ENCODE peak calls at places on chromosomes 7 and 10, in five cellular contexts. One of them, this sample, is unnamed.
A peak's percentile ranks its signal among the peaks of the same experiment; 100 is the strongest.

GRCh38 chr10:29876008-29876555 is 183.3 kb downstream of the JCAD start:
- DNase-seq in spleen: no peak
- DNase-seq in A549: no peak
- DNase-seq in astrocyte: no peak
- DNase-seq in upper lobe of right lung: no peak
- DNase-seq in this sample: no peak

GRCh38 chr10:46226232-46226631 is 60.6 kb upstream of the ANTXRL start:
- DNase-seq in spleen: peak; percentile 54
- DNase-seq in A549: no peak
- DNase-seq in astrocyte: no peak
- DNase-seq in upper lobe of right lung: peak; percentile 48
- DNase-seq in this sample: no peak

GRCh38 chr7:26153246-26153822 is 1.3 kb downstream of the NFE2L3 start:
- DNase-seq in spleen: no peak
- DNase-seq in A549: no peak
- DNase-seq in astrocyte: no peak
- DNase-seq in upper lobe of right lung: no peak
- DNase-seq in this sample: peak; percentile 72

GRCh38 chr7:22985436-22985835 is 28.5 kb downstream of the HYCC1 start:
- DNase-seq in spleen: no peak
- DNase-seq in A549: no peak
- DNase-seq in astrocyte: no peak
- DNase-seq in upper lobe of right lung: no peak
- DNase-seq in this sample: no peak

GRCh38 chr7:29810813-29811482 is 4.6 kb downstream of the WIPF3 start:
- DNase-seq in spleen: no peak
- DNase-seq in A549: no peak
- DNase-seq in astrocyte: no peak
- DNase-seq in upper lobe of right lung: no peak
- DNase-seq in this sample: no peak

GRCh38 chr7:39816462-39817065 is 133.5 kb upstream of the CDK13 start:
- DNase-seq in spleen: no peak
- DNase-seq in A549: no peak
- DNase-seq in astrocyte: no peak
- DNase-seq in upper lobe of right lung: no peak
- DNase-seq in this sample: no peak

GRCh38 chr7:2116903-2117680 is 115.7 kb downstream of the MAD1L1 start:
- DNase-seq in spleen: no peak
- DNase-seq in A549: no peak
- DNase-seq in astrocyte: no peak
- DNase-seq in upper lobe of right lung: no peak
- DNase-seq in this sample: no peak

GRCh38 chr10:113822174-113822573 is 31.7 kb downstream of the DCLRE1A start:
- DNase-seq in spleen: no peak
- DNase-seq in A549: no peak
- DNase-seq in astrocyte: no peak
- DNase-seq in upper lobe of right lung: no peak
- DNase-seq in this sample: no peak

GRCh38 chr10:43132796-43133195 is 5.4 kb upstream of the CSGALNACT2 start:
- DNase-seq in spleen: no peak
- DNase-seq in A549: no peak
- DNase-seq in astrocyte: no peak
- DNase-seq in upper lobe of right lung: no peak
- DNase-seq in this sample: no peak

GRCh38 chr10:47169631-47170030 is 130.4 kb upstream of the GDF10 start:
- DNase-seq in spleen: no peak
- DNase-seq in A549: no peak
- DNase-seq in astrocyte: no peak
- DNase-seq in upper lobe of right lung: no peak
- DNase-seq in this sample: no peak

GRCh38 chr7:125316451-125316850 is 386.8 kb upstream of the POT1 start:
- DNase-seq in spleen: no peak
- DNase-seq in A549: no peak
- DNase-seq in astrocyte: no peak
- DNase-seq in upper lobe of right lung: no peak
- DNase-seq in this sample: peak; percentile 8

GRCh38 chr10:4733150-4733842 is 92.7 kb upstream of the AKR1E2 start:
- DNase-seq in spleen: no peak
- DNase-seq in A549: no peak
- DNase-seq in astrocyte: no peak
- DNase-seq in upper lobe of right lung: no peak
- DNase-seq in this sample: no peak

GRCh38 chr7:149865437-149865836 is 8.3 kb upstream of the ATP6V0E2 start:
- DNase-seq in spleen: peak; percentile 89
- DNase-seq in A549: no peak
- DNase-seq in astrocyte: no peak
- DNase-seq in upper lobe of right lung: no peak
- DNase-seq in this sample: no peak
- H3K27ac ChIP-seq in spleen: peak overlapping the region; percentile 48
- H3K27ac ChIP-seq in A549: no peak overlapping the region
- H3K27ac ChIP-seq in astrocyte: no peak overlapping the region
- H3K27ac ChIP-seq in upper lobe of right lung: peak overlapping the region; percentile 47
- H3K27ac ChIP-seq in this sample: no peak overlapping the region

GRCh38 chr7:80661729-80662128 is 23.3 kb downstream of the CD36 start:
- DNase-seq in spleen: no peak
- DNase-seq in A549: no peak
- DNase-seq in astrocyte: no peak
- DNase-seq in upper lobe of right lung: no peak
- DNase-seq in this sample: no peak
- TF ChIP-seq CTCF in spleen: no peak
- TF ChIP-seq CTCF in A549: peak; percentile 13
- TF ChIP-seq CTCF in astrocyte: no peak
- TF ChIP-seq CTCF in upper lobe of right lung: peak; percentile 13
- TF ChIP-seq CTCF in this sample: peak; percentile 26

GRCh38 chr10:75624632-75625031 is 193.2 kb downstream of the LRMDA start:
- DNase-seq in spleen: no peak
- DNase-seq in A549: no peak
- DNase-seq in astrocyte: no peak
- DNase-seq in upper lobe of right lung: no peak
- DNase-seq in this sample: no peak

GRCh38 chr10:75617485-75618155 is 186.2 kb downstream of the LRMDA start:
- DNase-seq in spleen: no peak
- DNase-seq in A549: no peak
- DNase-seq in astrocyte: no peak
- DNase-seq in upper lobe of right lung: no peak
- DNase-seq in this sample: no peak

GRCh38 chr10:75622503-75622902 is 191.1 kb downstream of the LRMDA start:
- DNase-seq in spleen: no peak
- DNase-seq in A549: no peak
- DNase-seq in astrocyte: no peak
- DNase-seq in upper lobe of right lung: no peak
- DNase-seq in this sample: no peak

GRCh38 chr10:75619636-75620035 is 188.2 kb downstream of the LRMDA start:
- DNase-seq in spleen: no peak
- DNase-seq in A549: no peak
- DNase-seq in astrocyte: no peak
- DNase-seq in upper lobe of right lung: no peak
- DNase-seq in this sample: no peak

DNA sequence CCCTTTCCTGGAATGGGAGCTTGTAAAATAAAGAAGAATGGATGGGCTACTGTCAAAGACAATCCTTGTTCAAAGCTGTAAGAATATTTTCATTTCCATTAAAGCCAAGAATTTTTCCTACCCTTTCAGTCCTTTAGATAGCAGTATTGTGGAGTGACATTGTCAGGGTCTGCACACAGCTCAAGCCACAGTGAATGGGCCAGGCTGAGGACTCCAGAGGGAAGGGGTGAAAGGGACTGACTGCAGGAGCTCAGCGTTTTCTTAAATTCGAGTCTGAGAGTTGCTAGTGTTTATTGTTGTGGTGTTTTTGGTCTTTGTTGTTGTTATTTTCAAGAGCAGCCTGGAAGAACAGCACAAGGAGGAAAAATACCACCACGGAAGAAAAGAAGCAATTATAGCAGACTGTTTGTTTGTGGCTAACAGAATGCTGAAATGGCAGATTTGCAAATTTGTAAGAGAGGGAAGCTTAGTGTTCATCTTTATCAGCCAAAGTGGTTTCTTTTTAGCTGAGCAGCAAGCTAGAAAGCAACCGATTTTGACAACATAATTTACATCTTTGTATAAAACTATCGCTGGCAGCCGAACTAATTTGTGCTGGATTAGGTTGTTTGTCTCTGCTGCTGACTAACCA is 192.0 kb downstream of the LRMDA start:
- DNase-seq in spleen: no peak
- DNase-seq in A549: no peak
- DNase-seq in astrocyte: no peak
- DNase-seq in upper lobe of right lung: no peak
- DNase-seq in this sample: no peak
- H3K27ac ChIP-seq in spleen: no peak overlapping the region
- H3K27ac ChIP-seq in A549: no peak overlapping the region
- H3K27ac ChIP-seq in astrocyte: no peak overlapping the region
- H3K27ac ChIP-seq in upper lobe of right lung: no peak overlapping the region
- H3K27ac ChIP-seq in this sample: no peak overlapping the region

DNA sequence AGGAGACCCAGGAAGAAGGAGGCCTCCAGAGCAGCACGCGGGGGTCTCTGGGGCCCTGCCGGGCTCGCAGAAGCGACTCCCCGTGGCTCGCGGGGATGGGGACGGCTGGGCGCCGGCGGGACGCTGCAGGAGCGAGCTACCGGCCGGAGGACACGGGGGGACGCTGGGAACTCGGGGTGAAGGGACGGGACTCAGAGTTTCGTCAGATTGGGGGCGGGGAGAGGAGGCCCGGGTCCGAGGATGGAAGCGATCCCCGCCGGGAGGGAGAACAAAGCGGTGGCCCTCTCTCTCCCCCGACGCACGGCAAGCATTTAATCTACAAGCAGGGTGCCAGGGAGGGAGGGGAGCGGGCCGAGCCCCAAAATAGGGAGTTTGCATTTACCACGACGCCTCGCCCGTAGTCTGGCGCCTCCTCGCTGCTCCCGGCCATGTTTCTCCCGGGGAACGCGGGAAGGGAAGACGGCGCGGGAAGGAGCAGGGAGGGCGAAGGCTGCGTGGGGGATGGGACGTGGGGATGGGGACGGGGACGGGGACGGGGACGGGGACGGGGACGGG is at the start of gene PRTFDC1:
- DNase-seq in spleen: peak; percentile 82
- DNase-seq in A549: peak; percentile 60
- DNase-seq in astrocyte: no peak
- DNase-seq in upper lobe of right lung: peak; percentile 72
- DNase-seq in this sample: peak; percentile 87
- TF ChIP-seq CTCF in spleen: no peak
- TF ChIP-seq CTCF in A549: no peak
- TF ChIP-seq CTCF in astrocyte: no peak
- TF ChIP-seq CTCF in upper lobe of right lung: no peak
- TF ChIP-seq CTCF in this sample: no peak

GRCh38 chr7:10759120-10759519 is 214.6 kb upstream of the PHF14 start:
- DNase-seq in spleen: no peak
- DNase-seq in A549: no peak
- DNase-seq in astrocyte: no peak
- DNase-seq in upper lobe of right lung: no peak
- DNase-seq in this sample: no peak
- H3K27ac ChIP-seq in spleen: no peak overlapping the region
- H3K27ac ChIP-seq in A549: no peak overlapping the region
- H3K27ac ChIP-seq in astrocyte: no peak overlapping the region
- H3K27ac ChIP-seq in upper lobe of right lung: no peak overlapping the region
- H3K27ac ChIP-seq in this sample: no peak overlapping the region

DNA sequence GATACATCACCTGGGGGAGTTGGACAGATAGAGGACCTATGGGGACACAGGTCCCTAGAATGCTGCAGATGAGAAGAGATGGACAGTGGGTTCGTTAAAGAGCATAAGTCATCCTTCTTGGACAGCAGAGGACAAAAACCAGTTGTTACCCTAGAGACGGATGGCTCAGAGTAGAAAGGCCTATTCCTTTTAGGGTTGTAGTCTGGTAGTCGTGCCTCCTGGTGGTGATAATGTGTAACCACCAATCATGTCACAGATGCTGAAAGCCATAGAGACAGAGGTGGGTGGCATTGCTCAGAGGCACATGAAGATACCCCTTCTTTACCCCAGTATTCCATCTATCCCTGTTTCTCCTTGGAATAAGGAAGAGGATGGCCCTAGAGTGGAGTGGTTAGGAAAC is 554.6 kb downstream of the SORCS1 start:
- DNase-seq in spleen: no peak
- DNase-seq in A549: no peak
- DNase-seq in astrocyte: no peak
- DNase-seq in upper lobe of right lung: no peak
- DNase-seq in this sample: no peak
- TF ChIP-seq CTCF in spleen: no peak
- TF ChIP-seq CTCF in A549: no peak
- TF ChIP-seq CTCF in astrocyte: peak; percentile 25
- TF ChIP-seq CTCF in upper lobe of right lung: no peak
- TF ChIP-seq CTCF in this sample: no peak